ENCODE peak calls at places on chromosome 14, in nine cellular contexts. U is heart right ventricle, E is fibroblast of lung, P is brain microvascular endothelial cell, I is heart left ventricle, L is WERI-Rb-1, O is HCT116, J is PC-9, C is hepatocyte. S is an unnamed sample.

GRCh38 chr14:98252819-98253218 is 1019.2 kb downstream of the BCL11B start:
- DNase-seq in O (no peak), U (no peak), P (no peak), E (no peak), J (no peak), C (no peak), I (no peak), L (no peak), S (no peak)

GRCh38 chr14:104433401-104434213 is 146.0 kb upstream of the C14orf180 start:
- DNase-seq in P (no peak), I (no peak), O (no peak), L (no peak), C (no peak), J (no peak), E (no peak), U (no peak), S (no peak)

GRCh38 chr14:77086017-77086727 is 11.9 kb upstream of the CIPC start:
- DNase-seq in I (no peak), C (peak; percentile 71), J (peak; percentile 86), L (no peak), O (no peak), P (peak; percentile 68), E (peak; percentile 72), U (no peak), S (no peak)

GRCh38 chr14:33949051-33950037 is 1.5 kb downstream of the EGLN3 start:
- DNase-seq in E (no peak), L (no peak), I (no peak), O (no peak), U (no peak), P (no peak), C (no peak), J (no peak), S (no peak)

GRCh38 chr14:36996133-36996856 is 176.1 kb downstream of the SLC25A21 start:
- DNase-seq in E (peak; percentile 81), I (no peak), U (no peak), C (no peak), L (no peak), P (peak; percentile 81), J (peak; percentile 65), O (no peak), S (no peak)

GRCh38 chr14:41986726-41987125 is 380.1 kb downstream of the LRFN5 start:
- DNase-seq in L (no peak), P (peak; percentile 0), I (no peak), O (peak; percentile 15), J (no peak), C (no peak), U (no peak), E (peak; percentile 54), S (no peak)

GRCh38 chr14:56331815-56332214 is 213.6 kb downstream of the PELI2 start:
- DNase-seq in P (no peak), E (peak; percentile 56), I (peak; percentile 32), L (no peak), C (no peak), J (no peak), O (no peak), U (no peak), S (no peak)

GRCh38 chr14:105060751-105061427 is 4.3 kb downstream of the GPR132 start:
- DNase-seq in C (peak; percentile 25), O (no peak), E (no peak), P (no peak), I (peak; percentile 67), U (no peak), L (no peak), J (no peak), S (no peak)

GRCh38 chr14:87199371-87199770 is 793.6 kb downstream of the GALC start:
- DNase-seq in J (no peak), E (no peak), L (no peak), O (no peak), U (no peak), I (no peak), C (no peak), P (no peak), S (no peak)

GRCh38 chr14:94886931-94887330 is 117.0 kb upstream of the GSC start:
- DNase-seq in O (no peak), P (no peak), I (no peak), C (no peak), J (no peak), U (no peak), E (no peak), L (no peak), S (no peak)

GRCh38 chr14:30874120-30874998 is at the start of gene COCH:
- DNase-seq in I (peak; percentile 47), E (peak; percentile 18), P (no peak), C (peak; percentile 72), J (no peak), O (peak; percentile 4), U (peak; percentile 36), L (peak; percentile 47), S (no peak)

GRCh38 chr14:58752782-58753181 is 115.0 kb downstream of the DACT1 start:
- DNase-seq in U (peak; percentile 85), O (no peak), L (no peak), J (no peak), I (peak; percentile 86), C (no peak), P (no peak), E (no peak), S (peak; percentile 66)

GRCh38 chr14:95322646-95323045 is 2.9 kb upstream of the CLMN start:
- DNase-seq in I (no peak), P (no peak), J (peak; percentile 69), U (no peak), O (no peak), E (no peak), C (no peak), L (no peak), S (no peak)

GRCh38 chr14:104222396-104223036 is 84.1 kb downstream of the KIF26A start:
- DNase-seq in J (no peak), I (no peak), L (no peak), E (no peak), C (no peak), O (no peak), U (no peak), P (no peak), S (no peak)

GRCh38 chr14:43413094-43413493 is 1094.0 kb downstream of the FSCB start:
- DNase-seq in J (no peak), U (no peak), E (no peak), P (no peak), I (no peak), O (no peak), L (no peak), C (no peak), S (no peak)

GRCh38 chr14:79483472-79483871 is 727.8 kb downstream of the DIO2 start:
- DNase-seq in C (no peak), E (peak; percentile 86), I (no peak), L (no peak), U (no peak), P (peak; percentile 88), J (no peak), O (no peak), S (no peak)

GRCh38 chr14:52906141-52906601 is 44.7 kb downstream of the FERMT2 start:
- DNase-seq in U (no peak), J (peak; percentile 74), P (peak; percentile 66), I (no peak), O (peak; percentile 71), C (no peak), E (peak; percentile 91), L (no peak), S (no peak)

DNA sequence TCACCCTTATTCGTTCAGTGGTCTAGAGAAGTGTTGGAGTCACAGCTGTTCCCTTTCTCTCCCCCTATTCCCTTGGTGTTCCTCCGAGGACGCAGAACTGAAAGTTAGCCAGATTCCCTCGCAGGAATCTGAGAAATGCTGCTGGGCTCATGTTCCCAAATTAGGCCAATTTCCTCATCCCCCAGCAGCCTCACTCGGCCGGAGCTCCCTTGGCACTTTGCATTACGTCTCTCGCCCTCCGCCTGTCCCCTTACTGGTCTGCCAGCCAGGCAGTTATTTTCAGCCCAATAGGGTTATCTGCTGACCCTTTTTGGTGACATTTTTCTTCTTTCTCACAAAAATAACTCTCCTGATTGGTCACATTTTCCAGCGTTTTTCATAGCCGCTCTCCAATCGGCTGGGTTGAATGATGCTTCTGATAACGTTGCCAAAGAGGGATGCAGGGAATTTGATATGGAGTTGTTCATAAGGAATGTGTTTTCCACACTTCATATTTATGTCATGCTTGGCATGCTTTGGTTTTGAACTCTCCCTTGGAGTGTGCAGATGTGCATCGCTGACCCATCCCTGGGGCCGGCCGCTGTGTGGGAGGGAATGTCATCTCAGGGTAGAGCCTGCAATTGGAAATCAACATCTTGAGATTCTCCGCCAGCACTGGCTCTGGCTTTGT is 9.9 kb downstream of the IFT43 start:
- DNase-seq in P (peak; percentile 59), E (no peak), C (no peak), J (no peak), U (peak; percentile 62), L (no peak), O (no peak), I (peak; percentile 82), S (peak; percentile 76)
- H3K27ac ChIP-seq in P (peak overlapping the region; percentile 38), E (peak overlapping the region; percentile 91), C (no peak overlapping the region), J (no peak overlapping the region), U (peak overlapping the region; percentile 51), L (no peak overlapping the region), O (no peak overlapping the region), I (peak overlapping the region; percentile 78), S (peak overlapping the region; percentile 86)

GRCh38 chr14:69151458-69152180 is 1.3 kb downstream of the DCAF5 start:
- DNase-seq in P (no peak), U (peak; percentile 78), E (peak; percentile 71), L (peak; percentile 90), C (peak; percentile 89), O (peak; percentile 48), J (peak; percentile 54), I (peak; percentile 78), S (peak; percentile 68)

GRCh38 chr14:69152181-69152943 is 557 bp downstream of the DCAF5 start:
- DNase-seq in J (no peak), P (no peak), O (no peak), U (peak; percentile 28), C (peak; percentile 63), E (peak; percentile 51), I (no peak), L (peak; percentile 57), S (no peak)

GRCh38 chr14:69154779-69155178 is 1.9 kb upstream of the DCAF5 start:
- DNase-seq in C (peak; percentile 54), U (no peak), J (no peak), P (peak; percentile 17), I (no peak), O (no peak), E (peak; percentile 41), L (peak; percentile 29), S (no peak)

GRCh38 chr14:69152944-69153847 is at the start of gene DCAF5:
- DNase-seq in U (peak; percentile 94), O (peak; percentile 84), L (peak; percentile 97), I (peak; percentile 96), C (peak; percentile 97), J (peak; percentile 83), E (peak; percentile 94), P (peak; percentile 91), S (peak; percentile 91)

GRCh38 chr14:69153848-69154208 is 909 bp upstream of the DCAF5 start:
- DNase-seq in I (peak; percentile 41), C (peak; percentile 52), O (no peak), L (no peak), E (peak; percentile 29), J (no peak), P (no peak), U (no peak), S (peak; percentile 26)
- H3K27ac ChIP-seq in I (peak overlapping the region; percentile 99), C (peak overlapping the region; percentile 99), O (peak overlapping the region; percentile 89), L (no peak overlapping the region), E (peak overlapping the region; percentile 69), J (no peak overlapping the region), P (no peak overlapping the region), U (peak overlapping the region; percentile 91), S (peak overlapping the region; percentile 100)

GRCh38 chr14:50524071-50524470 is 8.3 kb downstream of the MAP4K5 start:
- DNase-seq in O (no peak), J (no peak), P (no peak), U (no peak), I (no peak), E (peak; percentile 10), C (no peak), L (no peak), S (no peak)
- H3K27ac ChIP-seq in O (no peak overlapping the region), J (no peak overlapping the region), P (peak overlapping the region; percentile 99), U (no peak overlapping the region), I (no peak overlapping the region), E (no peak overlapping the region), C (no peak overlapping the region), L (no peak overlapping the region), S (no peak overlapping the region)

GRCh38 chr14:20632831-20633771 is 8.4 kb downstream of the OR6S1 start:
- DNase-seq in C (peak; percentile 84), O (no peak), I (no peak), P (peak; percentile 85), E (peak; percentile 82), L (no peak), U (no peak), J (peak; percentile 75), S (peak; percentile 62)
- H3K27ac ChIP-seq in C (peak overlapping the region; percentile 5), O (peak overlapping the region; percentile 30), I (no peak overlapping the region), P (no peak overlapping the region), E (no peak overlapping the region), L (no peak overlapping the region), U (no peak overlapping the region), J (no peak overlapping the region), S (peak overlapping the region; percentile 19)

S was measured in uterus.